ENCODE peak calls at places on chromosomes 5 and 9, in five cellular contexts. E, N, J, D and A are unnamed samples.

GRCh38 chr9:82924243-82924605 is 138.7 kb downstream of the RASEF start:
- DNase-seq in N (no peak), D (no peak), E (no peak), J (no peak), A (no peak)

GRCh38 chr5:57097526-57097925 is 76.3 kb upstream of the GPBP1 start:
- DNase-seq in E (no peak), J (no peak), D (no peak), N (no peak), A (no peak)

GRCh38 chr9:110148384-110148783 is 59.6 kb downstream of the C9orf152 start:
- DNase-seq in J (no peak), E (no peak), D (no peak), N (no peak), A (no peak)

GRCh38 chr5:91240175-91240574 is 142.9 kb downstream of the ARRDC3 start:
- DNase-seq in E (no peak), N (no peak), J (no peak), D (no peak), A (no peak)

GRCh38 chr9:7370378-7370777 is 429.2 kb downstream of the DMAC1 start:
- DNase-seq in N (no peak), E (peak), J (no peak), D (no peak), A (no peak)

GRCh38 chr5:172216345-172216744 is 22.4 kb downstream of the EFCAB9 start:
- DNase-seq in J (no peak), D (no peak), E (peak), N (no peak), A (no peak)

GRCh38 chr9:127109212-127109711 is 13.2 kb downstream of the ANGPTL2 start:
- DNase-seq in N (no peak), E (no peak), J (no peak), D (no peak), A (no peak)

GRCh38 chr9:130015353-130016019 is 27.5 kb downstream of the FNBP1 start:
- DNase-seq in N (no peak), J (no peak), D (no peak), E (no peak), A (no peak)

GRCh38 chr5:144177548-144177947 is 6.9 kb downstream of the KCTD16 start:
- DNase-seq in J (no peak), E (no peak), N (no peak), D (no peak), A (no peak)

GRCh38 chr5:74625742-74626241 is 14.7 kb downstream of the ENC1 start:
- DNase-seq in N (no peak), J (no peak), E (peak), D (no peak), A (no peak)

GRCh38 chr9:131432597-131433301 is 38.9 kb downstream of the PRRC2B start:
- DNase-seq in D (no peak), N (no peak), E (peak), J (no peak), A (no peak)

GRCh38 chr5:53399921-53400697 is 80.3 kb upstream of the FST start:
- DNase-seq in J (no peak), N (no peak), D (no peak), E (no peak), A (no peak)

GRCh38 chr5:146633273-146633672 is 117.3 kb upstream of the GPR151 start:
- DNase-seq in N (no peak), D (no peak), E (no peak), J (no peak), A (no peak)

GRCh38 chr9:116941266-116941665 is 254.2 kb downstream of the TRIM32 start:
- DNase-seq in N (no peak), J (no peak), D (no peak), E (no peak), A (no peak)

GRCh38 chr5:158814521-158814920 is 285.2 kb downstream of the EBF1 start:
- DNase-seq in N (no peak), J (no peak), E (no peak), D (no peak), A (no peak)

GRCh38 chr9:113988951-113989780 is 88.9 kb downstream of the AMBP start:
- DNase-seq in E (peak), J (no peak), N (peak), D (no peak), A (no peak)

GRCh38 chr5:78497573-78498533 is 137.4 kb downstream of the SCAMP1 start:
- DNase-seq in D (no peak), J (no peak), E (peak), N (no peak), A (no peak)

GRCh38 chr9:112140936-112141335 is 34.2 kb downstream of the SUSD1 start:
- DNase-seq in J (no peak), E (no peak), D (no peak), N (no peak), A (no peak)

GRCh38 chr9:69393425-69393824 is 68.4 kb downstream of the ENTREP1 start:
- DNase-seq in N (no peak), D (no peak), E (no peak), J (no peak), A (no peak)

GRCh38 chr9:117411547-117411946 is 3.3 kb downstream of the ASTN2 start:
- DNase-seq in D (peak), J (no peak), E (peak), N (peak), A (no peak)

GRCh38 chr5:67297376-67297775 is 100.8 kb upstream of the CD180 start:
- DNase-seq in E (no peak), N (no peak), D (no peak), J (no peak), A (no peak)

GRCh38 chr9:80699551-80699998 is 989.8 kb downstream of the TLE1 start:
- DNase-seq in D (no peak), E (peak), N (no peak), J (no peak), A (no peak)

GRCh38 chr5:31408814-31409213 is 123.1 kb downstream of the DROSHA start:
- DNase-seq in N (no peak), J (no peak), D (no peak), E (peak), A (no peak)

GRCh38 chr5:139847790-139848507 is 52.3 kb downstream of the PSD2 start:
- DNase-seq in J (peak), E (no peak), D (peak), N (peak), A (peak)

GRCh38 chr5:155799308-155799707 is 527.7 kb upstream of the SGCD start:
- DNase-seq in E (no peak), J (no peak), D (no peak), N (no peak), A (no peak)

GRCh38 chr5:68011801-68012200 is 203.8 kb upstream of the PIK3R1 start:
- DNase-seq in E (no peak), N (no peak), J (no peak), D (no peak), A (no peak)

GRCh38 chr5:143985832-143986485 is 174.0 kb downstream of the HMHB1 start:
- DNase-seq in N (no peak), J (no peak), E (peak), D (no peak), A (no peak)

GRCh38 chr5:88890070-88890781 is 7.2 kb upstream of the MEF2C start:
- DNase-seq in J (no peak), E (no peak), N (no peak), D (no peak), A (no peak)

GRCh38 chr9:21688108-21689102 is 114.0 kb upstream of the MTAP start:
- DNase-seq in N (peak), D (no peak), J (no peak), E (peak), A (no peak)

GRCh38 chr9:133998915-133999580 is 6.9 kb upstream of the VAV2 start:
- DNase-seq in J (no peak), E (peak), D (no peak), N (no peak), A (no peak)

GRCh38 chr9:977361-978116 is 1.1 kb downstream of the DMRT3 start:
- DNase-seq in N (no peak), J (no peak), E (no peak), D (no peak), A (no peak)

GRCh38 chr9:110178281-110178680 is 29.7 kb downstream of the C9orf152 start:
- DNase-seq in J (no peak), N (no peak), D (no peak), E (no peak), A (no peak)

GRCh38 chr5:17412760-17413671 is 85.0 kb upstream of the TAF11L2 start:
- DNase-seq in D (no peak), N (no peak), E (no peak), J (no peak), A (no peak)

GRCh38 chr5:58787982-58788381 is 205.1 kb downstream of the RAB3C start:
- DNase-seq in J (no peak), N (no peak), D (no peak), E (no peak), A (no peak)